ENCODE peak calls at places on chromosomes 4 and X, in nine cellular contexts. Q, A, B, K, S, Y, H, R and X are unnamed samples.

GRCh38 chr4:140099993-140100392 is 54.0 kb downstream of the MAML3 start:
- DNase-seq in Q (no peak), A (no peak), B (peak; percentile 86), K (peak; percentile 42), S (peak; percentile 80), Y (peak; percentile 55), H (no peak), R (peak; percentile 52), X (peak; percentile 42)

GRCh38 chr4:110107868-110108267 is 90.5 kb downstream of the ELOVL6 start:
- DNase-seq in Q (peak; percentile 58), A (peak; percentile 56), B (no peak), K (no peak), S (no peak), Y (no peak), H (no peak), R (no peak), X (no peak)

GRCh38 chrX:12548746-12549145 is 242.5 kb upstream of the PRPS2 start:
- DNase-seq in Q (peak; percentile 55), A (peak; percentile 6), B (peak; percentile 47), K (no peak), S (no peak), Y (no peak), H (peak; percentile 22), R (no peak), X (peak; percentile 6)

GRCh38 chr4:93834371-93835066 is 6.0 kb downstream of the ATOH1 start:
- DNase-seq in Q (no peak), A (no peak), B (no peak), K (no peak), S (peak; percentile 65), Y (no peak), H (no peak), R (no peak), X (no peak)

GRCh38 chr4:56448301-56448700 is 12.2 kb downstream of the PAICS start:
- DNase-seq in Q (no peak), A (no peak), B (no peak), K (no peak), S (no peak), Y (no peak), H (no peak), R (no peak), X (no peak)

GRCh38 chr4:169658196-169658595 is 37.8 kb downstream of the CLCN3 start:
- DNase-seq in Q (no peak), A (no peak), B (no peak), K (no peak), S (no peak), Y (no peak), H (no peak), R (no peak), X (no peak)

GRCh38 chrX:64885850-64886249 is 90.4 kb downstream of the ZC4H2 start:
- DNase-seq in Q (no peak), A (no peak), B (no peak), K (no peak), S (no peak), Y (no peak), H (peak; percentile 6), R (peak; percentile 1), X (no peak)

GRCh38 chr4:55393461-55394320 is 2.1 kb upstream of the TMEM165 start:
- DNase-seq in Q (no peak), A (peak; percentile 36), B (no peak), K (no peak), S (no peak), Y (no peak), H (peak; percentile 29), R (no peak), X (peak; percentile 79)

GRCh38 chr4:140756292-140757219 is at the start of gene TBC1D9:
- DNase-seq in Q (peak; percentile 82), A (peak; percentile 78), B (no peak), K (peak; percentile 78), S (peak; percentile 90), Y (peak; percentile 87), H (peak; percentile 67), R (peak; percentile 94), X (peak; percentile 82)

GRCh38 chr4:159705334-159705733 is 602.5 kb downstream of the RAPGEF2 start:
- DNase-seq in Q (no peak), A (no peak), B (no peak), K (no peak), S (no peak), Y (no peak), H (no peak), R (no peak), X (no peak)

GRCh38 chr4:26899991-26900390 is 39.4 kb downstream of the STIM2 start:
- DNase-seq in Q (peak; percentile 3), A (no peak), B (no peak), K (no peak), S (no peak), Y (no peak), H (no peak), R (no peak), X (no peak)

GRCh38 chr4:68267433-68267944 is 22.0 kb upstream of the TMPRSS11B start:
- DNase-seq in Q (peak; percentile 67), A (peak; percentile 1), B (no peak), K (no peak), S (no peak), Y (no peak), H (no peak), R (no peak), X (peak; percentile 1)

GRCh38 chr4:8157496-8157895 is 1.1 kb downstream of the ABLIM2 start:
- DNase-seq in Q (peak; percentile 32), A (no peak), B (no peak), K (peak; percentile 51), S (peak; percentile 60), Y (no peak), H (no peak), R (peak; percentile 33), X (no peak)

GRCh38 chrX:71098951-71099506 is 3.4 kb downstream of the FOXO4 start:
- DNase-seq in Q (no peak), A (no peak), B (no peak), K (no peak), S (no peak), Y (no peak), H (no peak), R (no peak), X (no peak)

GRCh38 chr4:153205028-153205648 is 895 bp downstream of the TRIM2 start:
- DNase-seq in Q (no peak), A (no peak), B (no peak), K (no peak), S (no peak), Y (no peak), H (peak; percentile 38), R (peak; percentile 38), X (no peak)

DNA sequence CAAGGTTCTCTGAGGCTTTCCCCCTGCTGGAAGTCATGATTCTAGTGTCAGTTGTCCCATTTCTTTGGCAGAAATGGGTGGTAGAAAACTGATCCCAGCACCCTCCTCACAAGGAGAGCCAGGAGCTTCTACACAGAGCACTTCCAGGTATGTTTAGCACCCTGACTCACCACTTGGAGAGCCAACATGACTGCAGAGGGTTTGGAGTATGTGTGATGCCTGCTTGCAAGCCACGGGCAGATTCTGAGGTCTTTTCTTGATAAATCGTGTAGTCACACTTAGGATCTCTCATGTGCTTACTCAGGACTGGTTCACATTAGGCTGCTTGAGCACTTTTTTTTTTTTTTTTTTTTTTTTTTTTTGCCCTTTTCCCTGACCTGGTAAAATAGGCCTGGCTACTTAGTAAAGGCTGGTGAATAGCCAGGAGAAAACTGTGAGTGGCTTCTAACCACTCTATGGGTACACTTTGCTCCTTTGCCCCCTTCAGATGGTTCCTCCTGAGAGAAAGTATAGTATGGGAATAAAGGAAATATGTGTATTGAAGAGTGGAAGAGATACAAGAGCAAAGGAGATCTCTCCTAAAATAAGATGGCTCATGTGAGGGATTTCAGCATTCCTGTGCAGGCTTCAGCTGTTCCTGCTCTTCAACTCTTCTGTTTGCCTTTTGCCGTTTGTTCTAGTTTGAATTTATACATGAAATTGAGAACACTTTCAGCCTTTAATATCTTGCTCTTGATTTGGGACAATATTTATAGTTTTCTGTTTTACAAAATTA is 103.6 kb downstream of the EMCN start:
- DNase-seq in Q (no peak), A (peak; percentile 17), B (no peak), K (no peak), S (no peak), Y (no peak), H (no peak), R (no peak), X (no peak)
- TF ChIP-seq CTCF in Q (no peak), A (no peak), B (no peak), K (no peak), S (no peak), Y (no peak), H (no peak), R (no peak), X (no peak)

GRCh38 chrX:14872355-14872754 is 514 bp downstream of the FANCB start:
- DNase-seq in Q (no peak), A (no peak), B (peak; percentile 7), K (no peak), S (no peak), Y (no peak), H (peak; percentile 4), R (no peak), X (no peak)
- H3K4me3 ChIP-seq in Q (peak overlapping the region; percentile 89), A (peak overlapping the region; percentile 81), B (peak overlapping the region; percentile 85), K (peak overlapping the region; percentile 83), S (peak overlapping the region; percentile 33), Y (peak overlapping the region; percentile 72), H (peak overlapping the region; percentile 89), R (no peak overlapping the region), X (peak overlapping the region; percentile 82)

GRCh38 chr4:116362603-116363002 is 722.8 kb downstream of the TRAM1L1 start:
- DNase-seq in Q (no peak), A (no peak), B (no peak), K (no peak), S (no peak), Y (no peak), H (no peak), R (no peak), X (no peak)

GRCh38 chr4:116361782-116362181 is 723.6 kb downstream of the TRAM1L1 start:
- DNase-seq in Q (peak; percentile 1), A (no peak), B (no peak), K (no peak), S (no peak), Y (no peak), H (no peak), R (peak; percentile 35), X (no peak)

GRCh38 chr4:116357758-116358157 is 727.6 kb downstream of the TRAM1L1 start:
- DNase-seq in Q (peak; percentile 1), A (no peak), B (peak; percentile 47), K (no peak), S (no peak), Y (peak; percentile 54), H (peak; percentile 21), R (peak; percentile 86), X (no peak)

DNA sequence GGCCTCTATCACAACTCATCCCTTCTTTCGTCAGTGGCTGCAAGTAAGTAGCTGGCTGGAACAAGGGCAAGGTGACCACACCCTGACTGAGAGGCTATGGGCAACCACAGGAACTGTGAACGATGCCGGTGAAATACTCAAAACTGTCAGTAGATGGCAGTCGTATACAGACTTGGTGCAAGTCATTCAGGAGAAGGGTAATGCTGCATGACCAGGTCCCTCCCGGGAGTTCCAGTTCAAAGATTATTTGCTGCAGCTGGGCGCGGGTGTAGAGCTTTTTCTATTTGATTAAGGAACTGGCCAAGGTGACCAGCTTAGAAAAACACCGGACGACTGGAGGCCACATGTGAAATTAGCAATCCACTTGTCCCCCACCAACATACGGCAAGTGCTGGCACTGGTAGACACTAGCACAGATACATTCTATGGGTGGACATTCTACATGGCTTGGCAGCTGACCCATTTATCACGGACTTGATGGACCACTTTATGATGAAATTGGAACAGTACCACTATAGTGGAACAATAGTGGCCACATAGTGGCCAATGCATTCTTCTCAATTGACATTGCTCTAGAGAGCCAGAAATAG is 726.6 kb downstream of the TRAM1L1 start:
- DNase-seq in Q (peak; percentile 65), A (peak; percentile 49), B (peak; percentile 44), K (no peak), S (no peak), Y (peak; percentile 41), H (peak; percentile 87), R (peak; percentile 87), X (peak; percentile 20)
- TF ChIP-seq CTCF in Q (peak; percentile 39), A (peak; percentile 54), B (peak; percentile 61), K (peak; percentile 57), S (peak; percentile 52), Y (peak; percentile 59), H (peak; percentile 75), R (peak; percentile 82), X (peak; percentile 34)

GRCh38 chrX:65941775-65942174 is 98.1 kb downstream of the VSIG4 start:
- DNase-seq in Q (no peak), A (no peak), B (no peak), K (no peak), S (no peak), Y (no peak), H (no peak), R (no peak), X (no peak)
- H3K4me3 ChIP-seq in Q (no peak overlapping the region), A (no peak overlapping the region), B (no peak overlapping the region), K (no peak overlapping the region), S (no peak overlapping the region), Y (no peak overlapping the region), H (no peak overlapping the region), R (no peak overlapping the region), X (no peak overlapping the region)